ENCODE peak calls at places on chromosomes 16 and 17, in nine cellular contexts. L, J, I, W, S, K, Z, X and E are unnamed samples.

GRCh38 chr17:21374455-21375161 is 1.5 kb upstream of the KCNJ12 start:
- DNase-seq in J (no peak), S (no peak), L (no peak), I (no peak), K (no peak), Z (no peak), W (no peak), X (no peak), E (no peak)

GRCh38 chr16:12009462-12009861 is 32.9 kb downstream of the SNX29 start:
- DNase-seq in K (peak; percentile 49), I (no peak), S (no peak), J (no peak), X (no peak), Z (no peak), L (no peak), W (no peak), E (no peak)

GRCh38 chr17:64628641-64629040 is 33.5 kb downstream of the SMURF2 start:
- DNase-seq in Z (no peak), L (no peak), J (no peak), X (no peak), S (no peak), I (no peak), W (no peak), K (no peak), E (no peak)

GRCh38 chr16:68642436-68643064 is 2.6 kb upstream of the CDH3 start:
- DNase-seq in K (no peak), L (no peak), I (peak; percentile 51), S (no peak), W (peak; percentile 65), J (peak; percentile 59), X (no peak), Z (peak; percentile 35), E (no peak)

GRCh38 chr17:57487552-57487951 is 231.2 kb downstream of the MSI2 start:
- DNase-seq in W (no peak), Z (no peak), K (no peak), S (no peak), L (no peak), J (no peak), X (no peak), I (no peak), E (peak; percentile 19)

GRCh38 chr16:50591800-50592771 is 43.9 kb downstream of the NKD1 start:
- DNase-seq in S (peak; percentile 92), I (no peak), W (no peak), J (peak; percentile 42), Z (peak; percentile 31), K (peak; percentile 74), X (peak; percentile 80), L (no peak), E (no peak)

GRCh38 chr17:3808701-3809100 is 7.7 kb upstream of the ITGAE start:
- DNase-seq in J (no peak), S (no peak), L (no peak), X (no peak), K (no peak), Z (no peak), W (no peak), I (peak; percentile 59), E (no peak)

GRCh38 chr17:65662166-65662565 is 100.7 kb upstream of the AXIN2 start:
- DNase-seq in Z (no peak), W (no peak), L (no peak), S (no peak), I (no peak), X (no peak), J (no peak), K (no peak), E (no peak)

GRCh38 chr16:66565051-66565450 is 1.2 kb upstream of the CMTM1 start:
- DNase-seq in S (no peak), W (no peak), X (no peak), L (no peak), Z (no peak), I (no peak), J (no peak), K (no peak), E (no peak)

GRCh38 chr16:11200523-11201063 is 55.4 kb downstream of the SOCS1 start:
- DNase-seq in L (no peak), W (no peak), Z (no peak), J (no peak), S (no peak), I (no peak), K (no peak), X (no peak), E (no peak)

GRCh38 chr16:86874141-86874540 is 295.8 kb downstream of the FOXL1 start:
- DNase-seq in S (no peak), Z (no peak), W (no peak), K (no peak), I (peak; percentile 36), X (no peak), J (peak; percentile 28), L (peak; percentile 38), E (no peak)